ENCODE peak calls at places on chromosomes 6 and 20, in four cellular contexts. Q is NCI-H187; W is stimulated activated CD8-positive, alpha-beta memory T cell treated with anti-CD3 and anti-CD28 coated beads, Interleukin-7, amount 100 ng/mL, for 48 hours; G is GM10248. F is an unnamed sample.
A peak's percentile ranks its signal among the peaks of the same experiment; 100 is the strongest.

GRCh38 chr20:62741701-62742491 is 33.3 kb downstream of the NTSR1 start:
- DNase-seq in W (no peak), G (no peak), Q (no peak), F (no peak)

GRCh38 chr6:127971945-127972391 is 71.1 kb upstream of the THEMIS start:
- DNase-seq in W (peak; percentile 28), Q (no peak), G (no peak), F (no peak)

GRCh38 chr6:44010411-44011349 is 116.6 kb downstream of the MRPL14 start:
- DNase-seq in Q (peak; percentile 85), G (no peak), W (no peak), F (no peak)

GRCh38 chr6:149499066-149499465 is 14.3 kb upstream of the ZC3H12D start:
- DNase-seq in Q (no peak), W (no peak), G (no peak), F (no peak)

GRCh38 chr6:30720738-30721197 is 616 bp downstream of the TUBB start:
- DNase-seq in G (peak; percentile 40), W (no peak), Q (no peak), F (no peak)

GRCh38 chr20:31698803-31699718 is 23.6 kb downstream of the BCL2L1 start:
- DNase-seq in Q (peak; percentile 53), W (peak; percentile 20), G (peak; percentile 73), F (no peak)

GRCh38 chr6:53837875-53838806 is 43.3 kb downstream of the LRRC1 start:
- DNase-seq in Q (no peak), W (no peak), G (no peak), F (no peak)

GRCh38 chr6:152457949-152458624 is 179.1 kb downstream of the SYNE1 start:
- DNase-seq in Q (no peak), W (no peak), G (no peak), F (no peak)

GRCh38 chr6:110490110-110490509 is 13.7 kb upstream of the SLC22A16 start:
- DNase-seq in Q (no peak), W (no peak), G (no peak), F (no peak)

GRCh38 chr6:53979468-53980067 is 131.7 kb upstream of the MLIP start:
- DNase-seq in G (peak; percentile 38), Q (no peak), W (no peak), F (no peak)

GRCh38 chr20:56211051-56211450 is 37.5 kb upstream of the MC3R start:
- DNase-seq in G (no peak), Q (no peak), W (no peak), F (no peak)

GRCh38 chr6:6758915-6759654 is 170.6 kb downstream of the LY86 start:
- DNase-seq in Q (peak; percentile 14), W (no peak), G (peak; percentile 81), F (peak; percentile 50)

GRCh38 chr20:40703981-40704530 is 15.0 kb upstream of the MAFB start:
- DNase-seq in Q (no peak), G (no peak), W (no peak), F (no peak)

GRCh38 chr20:16263582-16263981 is 309.7 kb downstream of the KIF16B start:
- DNase-seq in W (no peak), G (no peak), Q (no peak), F (no peak)

GRCh38 chr6:121652726-121653623 is 217.5 kb downstream of the GJA1 start:
- DNase-seq in Q (no peak), G (no peak), W (no peak), F (no peak)

GRCh38 chr6:155762649-155763048 is 307.0 kb upstream of the NOX3 start:
- DNase-seq in Q (no peak), G (no peak), W (no peak), F (no peak)

GRCh38 chr6:122476131-122476530 is 4.5 kb upstream of the SERINC1 start:
- DNase-seq in Q (no peak), G (no peak), W (no peak), F (peak; percentile 17)

GRCh38 chr20:36399147-36399968 is 93.2 kb downstream of the DLGAP4 start:
- DNase-seq in Q (no peak), W (peak; percentile 28), G (peak; percentile 68), F (peak; percentile 89)

GRCh38 chr6:15285682-15286294 is 39.9 kb downstream of the JARID2 start:
- DNase-seq in W (no peak), Q (no peak), G (no peak), F (no peak)

GRCh38 chr6:16322666-16323312 is 84.4 kb downstream of the GMPR start:
- DNase-seq in W (peak; percentile 78), G (peak; percentile 84), Q (peak; percentile 24), F (no peak)

GRCh38 chr6:56891754-56892153 is 63.2 kb upstream of the BEND6 start:
- DNase-seq in W (no peak), G (no peak), Q (no peak), F (no peak)

GRCh38 chr20:63328716-63329275 is 32.4 kb downstream of the CHRNA4 start:
- DNase-seq in G (no peak), Q (no peak), W (no peak), F (no peak)

GRCh38 chr6:141443668-141444067 is 689.1 kb upstream of the GJE1 start:
- DNase-seq in W (no peak), Q (no peak), G (no peak), F (no peak)

GRCh38 chr20:48686238-48687096 is 141.3 kb downstream of the PREX1 start:
- DNase-seq in G (no peak), Q (no peak), W (no peak), F (no peak)

GRCh38 chr20:48910360-48910781 is 11.1 kb upstream of the ARFGEF2 start:
- DNase-seq in Q (no peak), W (no peak), G (no peak), F (no peak)

GRCh38 chr6:7137335-7138106 is 29.8 kb downstream of the RREB1 start:
- DNase-seq in W (peak; percentile 62), G (no peak), Q (no peak), F (no peak)

GRCh38 chr6:135506270-135506997 is 8.9 kb upstream of the AHI1 start:
- DNase-seq in G (peak; percentile 19), W (no peak), Q (no peak), F (no peak)

GRCh38 chr6:108764580-108764950 is 83.7 kb upstream of the ARMC2 start:
- DNase-seq in Q (no peak), W (no peak), G (no peak), F (no peak)

GRCh38 chr6:117795234-117795633 is 111.8 kb upstream of the SLC35F1 start:
- DNase-seq in G (no peak), W (no peak), Q (no peak), F (no peak)

GRCh38 chr6:6169141-6169540 is 151.3 kb downstream of the F13A1 start:
- DNase-seq in W (no peak), G (no peak), Q (no peak), F (no peak)

GRCh38 chr6:54910326-54910952 is 63.9 kb downstream of the FAM83B start:
- DNase-seq in Q (no peak), W (no peak), G (no peak), F (no peak)

GRCh38 chr6:12939314-12939713 is 222.7 kb downstream of the PHACTR1 start:
- DNase-seq in G (no peak), Q (no peak), W (no peak), F (no peak)

GRCh38 chr6:10403385-10404106 is 11.3 kb downstream of the TFAP2A start:
- DNase-seq in Q (no peak), W (no peak), G (peak; percentile 6), F (peak; percentile 49)

GRCh38 chr6:137678451-137678850 is 184.3 kb upstream of the OLIG3 start:
- DNase-seq in W (no peak), G (no peak), Q (no peak), F (no peak)

GRCh38 chr6:71383476-71383875 is 94.9 kb downstream of the OGFRL1 start:
- DNase-seq in G (no peak), Q (no peak), W (no peak), F (no peak)

GRCh38 chr6:139381216-139381615 is 6.8 kb upstream of the CITED2 start:
- DNase-seq in G (no peak), W (no peak), Q (no peak), F (no peak)

GRCh38 chr6:165766457-165766856 is 103.4 kb upstream of the PDE10A start:
- DNase-seq in W (no peak), G (no peak), Q (no peak), F (no peak)

GRCh38 chr6:96943535-96943934 is 19.0 kb downstream of the KLHL32 start:
- DNase-seq in Q (no peak), G (no peak), W (no peak), F (no peak)

GRCh38 chr6:39130691-39131090 is 15.7 kb upstream of the SAYSD1 start:
- DNase-seq in Q (no peak), G (no peak), W (no peak), F (no peak)

F was measured in HuH-7.